ENCODE peak calls at places on chromosomes 16 and 17, in seven cellular contexts. J is HepG2, U is SK-N-SH, A is K562, I is HCT116, X is H1, Z is GM12878. P is an unnamed sample.

GRCh38 chr16:4290236-4290830 is 17.5 kb upstream of the TFAP4 start:
- DNase-seq in A (no peak), X (no peak), Z (no peak), I (peak; percentile 88), J (peak; percentile 88), U (peak; percentile 1), P (peak; percentile 96)

GRCh38 chr16:88369447-88370008 is 13.2 kb upstream of the ZNF469 start:
- DNase-seq in U (no peak), A (no peak), J (no peak), I (no peak), X (no peak), Z (no peak), P (no peak)

GRCh38 chr16:50298075-50298460 is 31.7 kb downstream of the ADCY7 start:
- DNase-seq in U (no peak), A (no peak), I (no peak), X (no peak), J (peak; percentile 71), Z (no peak), P (no peak)

GRCh38 chr16:1825864-1826690 is 548 bp downstream of the HAGH start:
- DNase-seq in I (no peak), J (peak; percentile 32), U (peak; percentile 75), X (peak; percentile 59), Z (no peak), A (no peak), P (no peak)

GRCh38 chr17:48231995-48232729 is 124.6 kb downstream of the SNX11 start:
- DNase-seq in Z (no peak), I (no peak), X (no peak), U (no peak), A (no peak), J (no peak), P (no peak)

GRCh38 chr17:4585203-4585939 is 1.0 kb downstream of the SMTNL2 start:
- DNase-seq in J (peak; percentile 36), X (peak; percentile 71), I (no peak), U (no peak), A (no peak), Z (no peak), P (no peak)

GRCh38 chr17:19905514-19905913 is 37.8 kb upstream of the ULK2 start:
- DNase-seq in U (no peak), Z (no peak), I (no peak), A (no peak), J (no peak), X (no peak), P (no peak)

GRCh38 chr17:77115510-77115909 is 25.3 kb upstream of the SEC14L1 start:
- DNase-seq in X (no peak), Z (no peak), J (no peak), A (no peak), I (no peak), U (no peak), P (no peak)

GRCh38 chr17:42441717-42442565 is 16.7 kb upstream of the ATP6V0A1 start:
- DNase-seq in Z (no peak), A (no peak), J (peak; percentile 89), U (no peak), X (no peak), I (no peak), P (no peak)

GRCh38 chr17:57324060-57324459 is 67.7 kb downstream of the MSI2 start:
- DNase-seq in J (no peak), U (no peak), I (no peak), A (no peak), X (no peak), Z (no peak), P (no peak)

GRCh38 chr16:19542138-19542821 is 13.2 kb upstream of the VPS35L start:
- DNase-seq in I (no peak), U (no peak), X (no peak), J (peak; percentile 98), Z (no peak), A (no peak), P (no peak)

GRCh38 chr17:80667462-80668277 is 123.0 kb downstream of the RPTOR start:
- DNase-seq in J (peak; percentile 91), X (no peak), I (no peak), Z (no peak), U (no peak), A (no peak), P (no peak)

GRCh38 chr17:41530062-41531048 is 2.2 kb upstream of the KRT19 start:
- DNase-seq in J (peak; percentile 85), U (peak; percentile 93), Z (no peak), X (no peak), I (peak; percentile 86), A (peak; percentile 88), P (no peak)

GRCh38 chr17:67223924-67224323 is 21.1 kb downstream of the HELZ start:
- DNase-seq in I (no peak), X (no peak), J (peak; percentile 18), U (peak; percentile 29), A (peak; percentile 58), Z (no peak), P (no peak)

GRCh38 chr17:8392274-8392673 is 5.4 kb downstream of the RNF222 start:
- DNase-seq in X (no peak), Z (no peak), J (no peak), I (no peak), U (no peak), A (no peak), P (no peak)

GRCh38 chr17:44121206-44121605 is 2.2 kb downstream of the HDAC5 start:
- DNase-seq in I (no peak), Z (no peak), J (no peak), U (peak; percentile 58), X (no peak), A (no peak), P (no peak)

GRCh38 chr17:79006794-79007503 is 2.6 kb downstream of the CANT1 start:
- DNase-seq in I (no peak), U (no peak), A (no peak), Z (no peak), J (no peak), X (no peak), P (no peak)

GRCh38 chr17:69716571-69716970 is 302.1 kb downstream of the MAP2K6 start:
- DNase-seq in A (no peak), X (no peak), Z (no peak), U (no peak), J (no peak), I (no peak), P (no peak)

GRCh38 chr16:19119564-19119963 is 5.8 kb downstream of the ITPRIPL2 start:
- DNase-seq in U (no peak), A (no peak), I (no peak), J (no peak), X (no peak), Z (no peak), P (no peak)

GRCh38 chr16:55470533-55471371 is 8.2 kb upstream of the MMP2 start:
- DNase-seq in A (no peak), Z (no peak), U (no peak), J (no peak), X (no peak), I (no peak), P (no peak)

GRCh38 chr16:58025351-58026138 is at the start of gene MMP15:
- DNase-seq in I (peak; percentile 94), Z (no peak), U (peak; percentile 87), J (peak; percentile 91), A (peak; percentile 90), X (peak; percentile 98), P (no peak)

GRCh38 chr17:59505610-59506276 is 59.7 kb upstream of the DHX40 start:
- DNase-seq in X (no peak), Z (no peak), J (peak; percentile 65), A (no peak), U (no peak), I (no peak), P (no peak)

GRCh38 chr16:78205506-78205905 is 106.1 kb downstream of the WWOX start:
- DNase-seq in I (no peak), J (no peak), U (no peak), Z (no peak), A (no peak), X (no peak), P (no peak)

GRCh38 chr17:36593651-36594316 is 2.1 kb downstream of the DHRS11 start:
- DNase-seq in U (no peak), Z (no peak), X (no peak), A (no peak), J (no peak), I (no peak), P (no peak)

GRCh38 chr16:188674-189073 is 8.4 kb downstream of the HBQ1 start:
- DNase-seq in X (no peak), J (peak; percentile 26), Z (no peak), A (peak; percentile 21), U (peak; percentile 50), I (no peak), P (no peak)

DNA sequence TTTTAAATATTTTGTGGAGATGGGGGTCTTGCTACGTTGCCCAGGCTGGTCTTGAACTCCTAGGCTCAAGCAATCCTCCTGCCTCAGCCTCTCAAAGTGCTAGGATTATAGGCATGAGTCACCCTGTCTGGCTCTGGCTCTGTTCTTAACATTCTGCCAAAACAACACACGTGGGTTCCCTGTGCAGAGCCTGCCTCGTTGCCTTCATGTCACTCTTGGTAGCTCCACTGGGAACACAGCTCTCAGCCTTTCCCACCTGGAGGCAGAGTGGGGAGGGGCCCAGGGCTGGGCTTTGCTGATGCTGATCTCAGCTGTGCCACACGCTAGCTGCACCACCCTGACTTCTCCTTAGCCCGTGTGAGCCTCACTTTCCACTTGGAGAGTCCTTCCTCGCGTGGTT is 19.3 kb downstream of the CRISPLD2 start:
- DNase-seq in U (peak; percentile 29), X (no peak), J (no peak), A (no peak), I (peak; percentile 43), Z (no peak), P (no peak)
- TF ChIP-seq POLR2AphosphoS5 in U (no peak), X (no peak), J (no peak), A (no peak), I (no peak), Z (no peak), P (no peak)

GRCh38 chr16:66486773-66487579 is 59.9 kb downstream of the BEAN1 start:
- DNase-seq in I (no peak), U (peak; percentile 48), A (no peak), J (no peak), Z (no peak), X (no peak), P (no peak)
- TF ChIP-seq SIN3A in I (no peak), U (no peak), A (no peak), J (no peak), Z (no peak), X (no peak), P (no peak)

GRCh38 chr16:75529959-75530358 is 5.9 kb downstream of the CHST5 start:
- DNase-seq in J (no peak), X (no peak), Z (no peak), I (no peak), A (no peak), U (no peak), P (no peak)

GRCh38 chr16:75529056-75529905 is 6.6 kb downstream of the CHST5 start:
- DNase-seq in X (no peak), A (no peak), I (no peak), Z (no peak), J (no peak), U (no peak), P (no peak)

GRCh38 chr16:75532791-75533190 is 3.1 kb downstream of the CHST5 start:
- DNase-seq in J (no peak), Z (no peak), A (no peak), X (no peak), I (no peak), U (no peak), P (no peak)

GRCh38 chr16:75534560-75535205 is 1.2 kb downstream of the CHST5 start:
- DNase-seq in X (no peak), J (no peak), U (no peak), I (no peak), Z (no peak), A (no peak), P (no peak)

GRCh38 chr16:75532142-75532765 is 3.7 kb downstream of the CHST5 start:
- DNase-seq in X (no peak), U (no peak), I (no peak), A (no peak), J (no peak), Z (no peak), P (no peak)
- TF ChIP-seq POLR2AphosphoS5 in X (no peak), U (no peak), I (no peak), A (no peak), J (no peak), Z (no peak), P (no peak)

GRCh38 chr17:6753006-6753445 is 2.8 kb upstream of the XAF1 start:
- DNase-seq in I (no peak), Z (no peak), J (peak; percentile 11), A (no peak), X (no peak), U (no peak), P (no peak)
- TF ChIP-seq SIN3A in I (no peak), Z (no peak), J (no peak), A (no peak), X (no peak), U (no peak), P (no peak)